ENCODE peak calls at places on chromosomes 4 and X, in eight cellular contexts. F is keratinocyte, K is mammary epithelial cell, U is fibroblast of lung, A is hepatocyte, P is PC-9, N is endothelial cell of umbilical vein, Z is K562. R is an unnamed sample.

GRCh38 chrX:106995678-106996077 is 4.3 kb downstream of the MORC4 start:
- DNase-seq in F (no peak), P (no peak), U (no peak), A (no peak), Z (no peak), K (no peak), N (no peak), R (no peak)

GRCh38 chrX:24838624-24839023 is 144.9 kb downstream of the POLA1 start:
- DNase-seq in F (no peak), Z (peak; percentile 43), P (no peak), U (peak; percentile 57), K (peak; percentile 6), N (peak; percentile 42), A (peak; percentile 52), R (peak; percentile 14)

GRCh38 chr4:98626350-98626749 is 32.1 kb downstream of the TSPAN5 start:
- DNase-seq in N (peak; percentile 91), F (peak; percentile 38), A (peak; percentile 40), K (peak; percentile 93), U (peak; percentile 87), Z (no peak), P (peak; percentile 91), R (peak; percentile 96)

GRCh38 chrX:96979766-96980165 is 96.1 kb downstream of the RPA4 start:
- DNase-seq in A (no peak), Z (no peak), P (no peak), N (no peak), K (no peak), F (no peak), U (no peak), R (no peak)

GRCh38 chr4:136277741-136278140 is 1254.6 kb downstream of the PCDH18 start:
- DNase-seq in Z (no peak), U (no peak), A (no peak), K (no peak), P (no peak), N (no peak), F (no peak), R (peak; percentile 46)

GRCh38 chr4:85478576-85478975 is 3.6 kb downstream of the ARHGAP24 start:
- DNase-seq in K (no peak), Z (no peak), N (no peak), P (no peak), F (no peak), A (no peak), U (peak; percentile 35), R (peak; percentile 64)

GRCh38 chr4:162957521-162958143 is 209.1 kb downstream of the NAF1 start:
- DNase-seq in K (no peak), F (no peak), A (no peak), P (no peak), Z (no peak), U (no peak), N (no peak), R (no peak)

GRCh38 chrX:70552174-70552704 is 107.6 kb downstream of the DLG3 start:
- DNase-seq in N (no peak), K (no peak), U (peak; percentile 5), P (no peak), F (no peak), A (no peak), Z (no peak), R (no peak)

GRCh38 chr4:185004562-185005208 is 13.6 kb upstream of the HELT start:
- DNase-seq in N (no peak), F (no peak), Z (no peak), P (no peak), U (no peak), K (no peak), A (no peak), R (no peak)

GRCh38 chr4:7328913-7329638 is 105.7 kb downstream of the PSAPL1 start:
- DNase-seq in N (peak; percentile 6), K (peak; percentile 35), Z (no peak), A (peak; percentile 38), U (peak; percentile 12), F (no peak), P (peak; percentile 81), R (peak; percentile 76)

GRCh38 chr4:164446516-164446915 is 307.4 kb upstream of the SMIM31 start:
- DNase-seq in K (peak; percentile 55), F (no peak), U (peak; percentile 17), N (no peak), P (no peak), Z (peak; percentile 11), A (no peak), R (peak; percentile 76)

GRCh38 chrX:97909245-97909644 is 1025.5 kb downstream of the RPA4 start:
- DNase-seq in U (no peak), K (no peak), P (no peak), A (no peak), Z (no peak), N (no peak), F (no peak), R (no peak)

GRCh38 chr4:83889802-83890201 is 353.9 kb downstream of the GPAT3 start:
- DNase-seq in K (peak; percentile 70), A (no peak), F (no peak), N (no peak), P (peak; percentile 66), U (no peak), Z (no peak), R (peak; percentile 86)

GRCh38 chrX:17595456-17596035 is 141.7 kb upstream of the SCML1 start:
- DNase-seq in U (peak; percentile 52), N (peak; percentile 85), Z (no peak), F (peak; percentile 35), K (peak; percentile 81), P (peak; percentile 91), A (no peak), R (peak; percentile 88)

GRCh38 chr4:88320780-88321373 is 36.5 kb upstream of the PPM1K start:
- DNase-seq in N (peak; percentile 4), F (no peak), Z (no peak), P (peak; percentile 85), A (no peak), U (peak; percentile 1), K (no peak), R (peak; percentile 58)

GRCh38 chrX:2351321-2351720 is 149.5 kb downstream of the DHRSX start:
- DNase-seq in F (no peak), P (peak; percentile 51), N (peak; percentile 8), U (peak; percentile 51), Z (no peak), A (peak; percentile 21), K (peak; percentile 41), R (peak; percentile 70)

GRCh38 chr4:81030617-81031388 is at the start of gene BMP3:
- DNase-seq in P (no peak), Z (no peak), K (peak; percentile 25), A (peak; percentile 40), U (peak; percentile 48), F (no peak), N (no peak), R (peak; percentile 23)

GRCh38 chr4:81032805-81033684 is 2.5 kb downstream of the BMP3 start:
- DNase-seq in U (no peak), A (no peak), Z (no peak), K (no peak), N (no peak), F (no peak), P (peak; percentile 44), R (no peak)

GRCh38 chr4:81032174-81032551 is 1.7 kb downstream of the BMP3 start:
- DNase-seq in P (no peak), N (no peak), F (no peak), A (no peak), U (no peak), Z (no peak), K (no peak), R (no peak)

GRCh38 chr4:81030061-81030616 is 369 bp upstream of the BMP3 start:
- DNase-seq in A (no peak), K (no peak), Z (no peak), F (no peak), N (no peak), U (no peak), P (peak; percentile 48), R (no peak)

GRCh38 chr4:81031389-81032173 is 1.1 kb downstream of the BMP3 start:
- DNase-seq in A (no peak), F (no peak), N (no peak), K (no peak), P (no peak), U (no peak), Z (no peak), R (no peak)
- H2AFZ ChIP-seq in A (peak overlapping the region; percentile 54), F (no peak overlapping the region), N (no peak overlapping the region), K (no peak overlapping the region), P (peak overlapping the region; percentile 84), U (no peak overlapping the region), Z (no peak overlapping the region), R (peak overlapping the region; percentile 65)

DNA sequence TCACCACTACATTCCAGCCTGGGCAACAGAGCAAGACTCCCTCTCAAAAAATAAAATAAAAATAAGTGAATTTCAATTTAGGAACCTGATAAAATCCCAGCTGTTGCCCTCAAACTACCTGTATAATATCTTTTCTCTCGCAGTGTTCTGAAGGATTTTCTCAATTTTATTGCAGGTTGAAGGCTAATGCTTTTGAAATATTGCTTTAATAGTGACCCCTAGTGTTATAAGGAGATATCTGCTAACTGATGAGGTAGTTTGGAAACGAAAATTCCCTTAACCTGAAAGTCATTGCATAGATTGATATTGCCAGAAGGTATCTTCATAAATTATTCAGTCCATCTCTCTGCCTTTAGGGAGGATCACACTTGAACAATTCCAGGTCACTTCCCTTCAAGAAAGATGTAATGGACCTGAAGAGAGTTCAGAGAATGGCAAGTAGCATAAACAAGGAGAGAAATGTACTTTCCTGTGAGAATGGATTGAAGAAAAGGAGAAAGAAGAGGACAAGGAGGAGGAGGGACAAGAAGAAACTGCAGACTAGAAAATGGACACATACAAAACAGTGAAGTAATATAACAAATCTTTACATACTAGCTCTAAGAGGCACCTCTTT is 44.1 kb downstream of the TIGD4 start:
- DNase-seq in U (peak; percentile 47), A (peak; percentile 40), Z (peak; percentile 10), N (peak; percentile 41), P (no peak), K (peak; percentile 38), F (no peak), R (peak; percentile 14)
- TF ChIP-seq EZH2 in U (no peak), A (no peak), Z (no peak), N (no peak), P (no peak), K (no peak), F (no peak), R (no peak)

GRCh38 chr4:188821500-188821899 is 682.3 kb downstream of the TRIML1 start:
- DNase-seq in P (no peak), F (no peak), K (no peak), N (no peak), Z (no peak), U (no peak), A (no peak), R (no peak)
- TF ChIP-seq CTCF in P (no peak), F (no peak), K (no peak), N (no peak), Z (no peak), U (no peak), A (no peak), R (no peak)

DNA sequence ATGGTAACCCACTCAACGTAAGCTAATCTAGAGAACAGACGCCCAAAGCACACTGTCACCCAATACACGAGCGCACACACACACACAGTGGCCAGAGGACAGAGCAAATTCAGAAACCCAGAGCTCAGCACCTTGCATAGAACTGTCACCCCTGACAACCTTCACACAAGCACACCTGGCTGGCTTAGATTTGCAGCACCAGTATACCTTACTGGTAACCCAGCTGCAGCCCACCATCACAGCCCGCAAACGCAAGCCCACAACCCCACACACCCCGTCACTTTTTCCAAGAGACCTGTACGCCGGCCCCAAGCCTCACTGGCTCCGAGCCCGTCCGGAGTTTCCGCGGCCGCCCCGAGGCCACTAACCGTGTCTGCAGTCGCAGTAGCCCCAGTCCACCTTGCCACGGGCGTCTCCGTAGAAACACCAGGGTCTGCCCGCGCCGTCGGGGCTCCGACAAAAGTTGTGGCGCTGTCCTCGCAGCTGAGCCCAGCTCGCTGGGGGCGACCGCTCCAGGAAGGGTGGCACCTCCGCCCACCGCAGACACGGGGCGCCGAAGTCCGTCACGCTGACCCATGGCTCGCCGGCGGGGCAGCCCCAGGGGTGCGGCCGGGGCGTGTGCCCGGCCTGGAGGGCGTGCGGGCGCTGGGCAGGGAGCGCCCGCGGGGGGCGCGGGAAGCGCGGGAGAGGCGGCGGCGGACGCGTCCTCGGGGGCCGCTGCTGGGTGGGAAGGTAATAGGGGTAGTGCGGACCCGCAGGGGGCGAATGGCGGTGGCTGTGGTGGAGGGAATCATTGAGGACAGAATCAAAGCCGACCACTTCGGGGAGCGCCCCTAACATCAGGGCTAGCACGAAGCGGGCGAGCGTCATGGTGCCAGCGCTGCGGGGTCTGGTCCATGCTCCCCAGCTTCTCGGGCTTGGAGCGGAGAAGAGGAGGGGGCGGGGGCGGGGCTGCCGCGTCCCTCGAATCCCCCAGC is 664 bp downstream of the PRSS12 start:
- DNase-seq in P (no peak), U (peak; percentile 62), K (peak; percentile 71), Z (no peak), A (peak; percentile 45), F (no peak), N (no peak), R (no peak)
- H2AFZ ChIP-seq in P (peak overlapping the region; percentile 88), U (peak overlapping the region; percentile 72), K (peak overlapping the region; percentile 91), Z (no peak overlapping the region), A (peak overlapping the region; percentile 67), F (peak overlapping the region; percentile 75), N (peak overlapping the region; percentile 52), R (peak overlapping the region; percentile 90)